ENCODE peak calls at places on chromosomes 13 and 19, in eight cellular contexts. B is OCI-LY7, Q is nephron progenitor cell, I is tibial nerve, P is GM12865, E is psoas muscle, X is NCI-H187 treated with DMSO at 0.1 percent for 48 hours, D is AG04449. L is an unnamed sample.
A peak's percentile ranks its signal among the peaks of the same experiment; 100 is the strongest.

GRCh38 chr19:50516859-50517703 is 3.4 kb upstream of the ASPDH start:
- DNase-seq in B (no peak), Q (no peak), I (no peak), P (no peak), E (no peak), X (no peak), D (no peak), L (no peak)

GRCh38 chr19:10961073-10961762 is 388 bp downstream of the SMARCA4 start:
- DNase-seq in B (peak; percentile 57), Q (no peak), I (peak; percentile 26), P (peak; percentile 53), E (peak; percentile 80), X (no peak), D (no peak), L (no peak)

GRCh38 chr19:4916292-4917082 is 7.2 kb downstream of the UHRF1 start:
- DNase-seq in B (no peak), Q (no peak), I (no peak), P (peak; percentile 55), E (no peak), X (no peak), D (no peak), L (no peak)

GRCh38 chr19:10878253-10878652 is 6.9 kb downstream of the CARM1 start:
- DNase-seq in B (peak; percentile 50), Q (no peak), I (no peak), P (peak; percentile 64), E (no peak), X (no peak), D (no peak), L (no peak)

GRCh38 chr13:22505489-22505888 is 675.3 kb upstream of the SGCG start:
- DNase-seq in B (no peak), Q (no peak), I (no peak), P (no peak), E (no peak), X (no peak), D (no peak), L (no peak)

GRCh38 chr19:46296722-46297431 is at the start of gene HIF3A:
- DNase-seq in B (no peak), Q (peak; percentile 95), I (no peak), P (no peak), E (no peak), X (no peak), D (no peak), L (peak; percentile 47)

GRCh38 chr13:40102854-40103253 is 447.4 kb downstream of the COG6 start:
- DNase-seq in B (no peak), Q (no peak), I (no peak), P (no peak), E (no peak), X (no peak), D (no peak), L (no peak)

GRCh38 chr19:46787331-46788100 is 878 bp downstream of the SLC1A5 start:
- DNase-seq in B (peak; percentile 56), Q (peak; percentile 64), I (peak; percentile 52), P (peak; percentile 45), E (peak; percentile 75), X (no peak), D (no peak), L (peak; percentile 59)

GRCh38 chr13:75345191-75345590 is 136.8 kb downstream of the TBC1D4 start:
- DNase-seq in B (no peak), Q (no peak), I (no peak), P (no peak), E (no peak), X (no peak), D (no peak), L (no peak)

GRCh38 chr13:36282818-36283432 is 14.7 kb downstream of the CCDC169 start:
- DNase-seq in B (peak; percentile 31), Q (no peak), I (no peak), P (peak; percentile 12), E (no peak), X (no peak), D (no peak), L (peak; percentile 45)

GRCh38 chr19:4388171-4389063 is 11.9 kb downstream of the SH3GL1 start:
- DNase-seq in B (no peak), Q (peak; percentile 34), I (no peak), P (no peak), E (peak; percentile 61), X (no peak), D (no peak), L (no peak)

GRCh38 chr19:47760632-47760999 is 15.3 kb downstream of the NOP53 start:
- DNase-seq in B (no peak), Q (no peak), I (no peak), P (no peak), E (no peak), X (no peak), D (no peak), L (no peak)

GRCh38 chr13:67366533-67366932 is 136.4 kb upstream of the PCDH9 start:
- DNase-seq in B (no peak), Q (no peak), I (no peak), P (no peak), E (no peak), X (no peak), D (no peak), L (no peak)

GRCh38 chr19:50458396-50459066 is 17.8 kb upstream of the EMC10 start:
- DNase-seq in B (no peak), Q (no peak), I (no peak), P (no peak), E (no peak), X (no peak), D (no peak), L (no peak)